ENCODE peak calls at places on chromosomes 4 and X, in nine cellular contexts. D is CD4-positive, alpha-beta T cell; R is fibroblast of mammary gland; Q is HFFc6; K is fibroblast of the aortic adventitia; B is AG10803; I is HFF-Myc; Z is cardiac fibroblast; P is fibroblast of pulmonary artery. C is an unnamed sample.

GRCh38 chrX:108292053-108292452 is 146.2 kb downstream of the COL4A6 start:
- DNase-seq in I (no peak), Q (no peak), K (no peak), Z (no peak), P (no peak), R (no peak), B (no peak), D (no peak), C (no peak)

GRCh38 chr4:37383579-37384229 is 139.2 kb downstream of the NWD2 start:
- DNase-seq in D (no peak), R (peak), I (no peak), P (peak), B (peak), Z (peak), Q (peak), K (peak), C (no peak)

GRCh38 chr4:104394409-104394813 is 100.3 kb downstream of the CXXC4 start:
- DNase-seq in B (no peak), R (no peak), Z (no peak), K (no peak), Q (no peak), D (no peak), P (no peak), I (no peak), C (no peak)

GRCh38 chr4:128286474-128287158 is 997 bp downstream of the PGRMC2 start:
- DNase-seq in D (peak), R (peak), P (peak), Q (peak), Z (peak), K (peak), B (peak), I (no peak), C (no peak)

GRCh38 chr4:53185853-53186590 is 179.8 kb downstream of the SCFD2 start:
- DNase-seq in I (no peak), Q (peak), B (peak), Z (peak), K (peak), D (no peak), R (peak), P (peak), C (no peak)

GRCh38 chr4:3702551-3703221 is 63.5 kb upstream of the ADRA2C start:
- DNase-seq in R (no peak), K (no peak), D (no peak), Q (no peak), B (no peak), Z (no peak), P (no peak), I (no peak), C (no peak)

GRCh38 chrX:107710617-107711391 is 64.8 kb downstream of the TSC22D3 start:
- DNase-seq in K (peak), D (peak), Q (peak), B (peak), I (peak), P (peak), Z (peak), R (peak), C (no peak)

GRCh38 chr4:155179216-155179615 is 29.2 kb upstream of the NPY2R start:
- DNase-seq in Q (no peak), P (peak), D (no peak), R (peak), B (no peak), Z (peak), I (no peak), K (peak), C (no peak)

GRCh38 chr4:87559090-87559837 is 30.1 kb upstream of the SPARCL1 start:
- DNase-seq in D (peak), B (no peak), P (no peak), K (no peak), I (no peak), Q (no peak), R (no peak), Z (no peak), C (no peak)
- TF ChIP-seq CTCF in D (no peak), B (no peak), P (no peak), K (no peak), I (no peak), Q (no peak), R (no peak), Z (no peak), C (no peak)

GRCh38 chr4:121072080-121072835 is at the start of gene NDNF:
- DNase-seq in I (no peak), Z (peak), D (peak), Q (no peak), B (peak), P (peak), K (peak), R (peak), C (peak)

GRCh38 chr4:121069419-121069818 is 2.9 kb downstream of the NDNF start:
- DNase-seq in D (no peak), R (no peak), Z (no peak), Q (no peak), K (no peak), P (no peak), B (no peak), I (no peak), C (no peak)

GRCh38 chr4:121071640-121072037 is 696 bp downstream of the NDNF start:
- DNase-seq in Q (no peak), Z (no peak), B (no peak), R (no peak), P (no peak), I (no peak), K (no peak), D (no peak), C (no peak)

GRCh38 chr4:121070274-121070673 is 2.1 kb downstream of the NDNF start:
- DNase-seq in Q (no peak), Z (no peak), R (no peak), B (no peak), K (no peak), D (no peak), P (no peak), I (no peak), C (no peak)

GRCh38 chr4:121070696-121071639 is 1.4 kb downstream of the NDNF start:
- DNase-seq in R (peak), B (peak), Q (peak), P (peak), I (no peak), K (peak), D (peak), Z (peak), C (peak)
- TF ChIP-seq CTCF in R (peak), B (peak), Q (peak), P (peak), I (peak), K (peak), D (no peak), Z (peak), C (no peak)

DNA sequence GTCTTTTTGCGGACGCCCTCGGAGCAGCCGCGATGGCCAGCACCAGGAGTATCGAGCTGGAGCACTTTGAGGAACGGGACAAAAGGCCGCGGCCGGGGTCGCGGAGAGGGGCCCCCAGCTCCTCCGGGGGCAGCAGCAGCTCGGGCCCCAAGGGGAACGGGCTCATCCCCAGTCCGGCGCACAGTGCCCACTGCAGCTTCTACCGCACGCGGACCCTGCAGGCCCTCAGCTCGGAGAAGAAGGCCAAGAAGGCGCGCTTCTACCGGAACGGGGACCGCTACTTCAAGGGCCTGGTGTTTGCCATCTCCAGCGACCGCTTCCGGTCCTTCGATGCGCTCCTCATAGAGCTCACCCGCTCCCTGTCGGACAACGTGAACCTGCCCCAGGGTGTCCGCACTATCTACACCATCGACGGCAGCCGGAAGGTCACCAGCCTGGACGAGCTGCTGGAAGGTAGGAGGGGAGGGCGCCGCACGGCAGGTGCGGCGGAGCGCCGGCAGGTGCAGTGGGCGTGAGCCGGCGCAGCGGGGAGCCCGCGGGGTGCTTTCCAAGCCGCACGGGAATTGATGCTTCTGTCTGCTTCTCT is 844 bp downstream of the DCLK2 start:
- DNase-seq in P (no peak), I (no peak), R (peak), B (peak), Z (peak), Q (peak), K (peak), D (no peak), C (peak)
- TF ChIP-seq CTCF in P (no peak), I (no peak), R (no peak), B (no peak), Z (peak), Q (peak), K (no peak), D (no peak), C (no peak)

GRCh38 chr4:97774347-97774989 is 368.8 kb downstream of the STPG2 start:
- DNase-seq in Q (no peak), Z (no peak), P (no peak), K (no peak), R (no peak), B (no peak), I (no peak), D (no peak), C (no peak)

DNA sequence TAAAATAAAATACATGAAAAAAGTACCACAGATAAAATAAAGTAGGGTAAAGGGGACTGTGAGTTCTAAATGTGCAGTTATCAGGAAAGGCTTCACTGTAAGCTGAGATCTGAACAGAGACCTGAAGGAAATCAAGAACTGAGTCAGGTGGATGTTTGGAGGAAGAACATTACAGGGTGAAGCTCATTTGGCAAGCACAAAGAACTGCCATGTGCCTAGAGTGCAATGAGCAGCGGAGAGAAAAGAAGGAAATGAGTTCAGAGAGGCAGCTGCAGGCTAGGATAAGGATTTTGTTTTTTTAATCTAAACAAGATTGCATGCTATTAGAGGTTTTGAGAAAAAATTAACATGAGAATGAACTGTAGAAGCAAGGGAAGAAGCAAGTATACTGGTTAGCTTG is 373.1 kb downstream of the STPG2 start:
- DNase-seq in K (no peak), B (no peak), Q (no peak), I (no peak), D (no peak), R (no peak), P (peak), Z (no peak), C (no peak)
- TF ChIP-seq CTCF in K (no peak), B (no peak), Q (no peak), I (no peak), D (no peak), R (no peak), P (no peak), Z (no peak), C (no peak)

GRCh38 chr4:72215198-72215597 is 183.4 kb downstream of the NPFFR2 start:
- DNase-seq in K (no peak), Z (no peak), R (no peak), Q (no peak), P (no peak), B (no peak), D (no peak), I (no peak), C (no peak)
- TF ChIP-seq CTCF in K (no peak), Z (no peak), R (no peak), Q (no peak), P (no peak), B (no peak), D (no peak), I (no peak), C (no peak)